ENCODE peak calls at places on chromosomes 2 and 18, in seven cellular contexts. W, L, P, E, D, M and R are unnamed samples.

GRCh38 chr2:26412091-26412673 is 10.5 kb downstream of the DRC1 start:
- DNase-seq in E (no peak), P (peak; percentile 42), M (no peak), D (no peak), L (no peak), W (no peak), R (no peak)

GRCh38 chr18:9087144-9087543 is 15.4 kb upstream of the NDUFV2 start:
- DNase-seq in L (no peak), D (no peak), P (no peak), M (no peak), E (no peak), W (no peak), R (no peak)

GRCh38 chr2:113760400-113760799 is 4.0 kb upstream of the SLC35F5 start:
- DNase-seq in P (no peak), D (peak; percentile 65), W (no peak), E (no peak), L (no peak), M (no peak), R (no peak)

GRCh38 chr2:10087360-10087759 is 7.1 kb upstream of the CYS1 start:
- DNase-seq in M (no peak), L (no peak), W (no peak), E (no peak), D (no peak), P (no peak), R (no peak)

GRCh38 chr2:227252831-227253230 is 72.2 kb upstream of the MFF start:
- DNase-seq in D (no peak), L (no peak), P (no peak), M (no peak), E (no peak), W (no peak), R (no peak)

GRCh38 chr2:131039535-131039907 is 53.7 kb downstream of the FAM168B start:
- DNase-seq in D (no peak), P (no peak), L (no peak), M (no peak), E (peak; percentile 41), W (no peak), R (no peak)

GRCh38 chr2:29042581-29043075 is 31.7 kb downstream of the PCARE start:
- DNase-seq in P (no peak), D (peak; percentile 40), L (peak; percentile 70), M (no peak), W (no peak), E (no peak), R (no peak)

GRCh38 chr18:64974378-64975125 is 776.3 kb upstream of the CDH7 start:
- DNase-seq in P (no peak), W (no peak), E (no peak), M (no peak), D (no peak), L (no peak), R (no peak)

GRCh38 chr18:57915241-57915640 is 112.1 kb upstream of the ATP8B1 start:
- DNase-seq in E (no peak), M (no peak), W (no peak), P (no peak), D (peak; percentile 14), L (no peak), R (no peak)

GRCh38 chr2:52810460-52810859 is 957.1 kb upstream of the CHAC2 start:
- DNase-seq in D (peak; percentile 37), L (no peak), W (peak; percentile 33), E (no peak), P (peak; percentile 5), M (no peak), R (no peak)

GRCh38 chr18:30358545-30358944 is 684.0 kb downstream of the DSC3 start:
- DNase-seq in P (no peak), W (no peak), E (no peak), L (no peak), D (peak; percentile 37), M (no peak), R (no peak)

GRCh38 chr18:79819951-79820351 is 22.2 kb downstream of the KCNG2 start:
- DNase-seq in P (no peak), D (no peak), M (peak; percentile 72), W (no peak), E (no peak), L (no peak), R (no peak)

GRCh38 chr2:60867848-60868247 is 13.5 kb upstream of the REL start:
- DNase-seq in M (no peak), P (no peak), L (no peak), W (no peak), D (no peak), E (no peak), R (no peak)

GRCh38 chr2:56757884-56758545 is 574.2 kb downstream of the CCDC85A start:
- DNase-seq in L (no peak), E (no peak), W (no peak), D (no peak), P (no peak), M (no peak), R (no peak)

GRCh38 chr2:99297990-99298389 is 3.0 kb downstream of the LYG1 start:
- DNase-seq in W (no peak), D (no peak), E (no peak), P (no peak), M (no peak), L (no peak), R (no peak)

GRCh38 chr2:9347411-9347853 is 75.9 kb downstream of the ITGB1BP1 start:
- DNase-seq in P (no peak), D (no peak), E (no peak), W (no peak), L (peak; percentile 28), M (no peak), R (no peak)

GRCh38 chr2:219832904-219833303 is 205.5 kb downstream of the SLC4A3 start:
- DNase-seq in E (no peak), M (no peak), W (no peak), L (no peak), P (no peak), D (no peak), R (no peak)

GRCh38 chr2:219831957-219832356 is 204.5 kb downstream of the SLC4A3 start:
- DNase-seq in L (no peak), D (no peak), M (no peak), E (no peak), P (no peak), W (no peak), R (no peak)

GRCh38 chr2:219835493-219835892 is 208.1 kb downstream of the SLC4A3 start:
- DNase-seq in L (no peak), W (no peak), P (no peak), M (no peak), D (no peak), E (no peak), R (no peak)

GRCh38 chr2:219836647-219837177 is 209.3 kb downstream of the SLC4A3 start:
- DNase-seq in E (no peak), M (no peak), P (peak; percentile 11), D (no peak), L (peak; percentile 28), W (no peak), R (peak; percentile 33)
- TF ChIP-seq CTCF in E (no peak), M (no peak), P (peak; percentile 55), D (peak; percentile 41), L (peak; percentile 12), W (peak; percentile 38), R (peak; percentile 41)

GRCh38 chr18:48166336-48166875 is 235.9 kb upstream of the SMAD2 start:
- DNase-seq in W (no peak), E (no peak), L (no peak), D (no peak), P (no peak), M (no peak), R (no peak)

GRCh38 chr18:48163184-48164095 is 233.0 kb upstream of the SMAD2 start:
- DNase-seq in M (no peak), L (no peak), W (no peak), P (no peak), D (no peak), E (no peak), R (no peak)

GRCh38 chr18:48165104-48165866 is 234.8 kb upstream of the SMAD2 start:
- DNase-seq in W (no peak), P (no peak), L (peak; percentile 57), M (no peak), D (no peak), E (no peak), R (no peak)

GRCh38 chr18:48164096-48164475 is 233.6 kb upstream of the SMAD2 start:
- DNase-seq in L (no peak), D (no peak), P (no peak), E (no peak), W (no peak), M (no peak), R (no peak)

GRCh38 chr18:48164701-48165100 is 234.2 kb upstream of the SMAD2 start:
- DNase-seq in W (no peak), M (no peak), D (no peak), E (no peak), L (no peak), P (no peak), R (no peak)
- H3K4me1 ChIP-seq in W (peaks cover 7% of the 10 kb centered on the region), M (peaks cover 5% of the 10 kb centered on the region), D (peaks cover 2% of the 10 kb centered on the region), E (peaks cover 42% of the 10 kb centered on the region), L (peaks cover 83% of the 10 kb centered on the region), P (peaks cover 8% of the 10 kb centered on the region), R (no peaks in the 10 kb centered on the region)

DNA sequence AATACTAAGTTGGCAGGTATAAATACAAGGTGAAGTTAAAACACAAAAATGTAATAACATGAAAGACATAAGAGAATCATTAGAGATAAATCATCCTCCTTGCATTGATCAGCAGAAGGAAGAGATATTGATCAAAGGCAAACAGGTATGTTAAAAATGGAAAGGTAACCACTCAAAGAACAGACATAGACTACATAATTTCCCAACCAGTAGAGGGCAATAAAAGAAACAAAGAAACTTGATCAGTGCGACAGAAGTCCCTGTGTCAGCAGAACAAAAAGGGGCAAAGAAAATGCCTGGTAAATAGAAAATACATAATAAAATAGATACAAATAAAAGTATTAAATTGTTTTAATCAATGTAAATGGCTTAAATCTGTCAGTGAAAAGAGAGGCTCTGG is 53.6 kb downstream of the FAM228A start:
- DNase-seq in P (peak; percentile 28), W (no peak), E (no peak), L (no peak), M (no peak), D (no peak), R (peak; percentile 17)
- TF ChIP-seq CTCF in P (peak; percentile 70), W (peak; percentile 53), E (peak; percentile 30), L (no peak), M (peak; percentile 29), D (peak; percentile 33), R (peak; percentile 46)

DNA sequence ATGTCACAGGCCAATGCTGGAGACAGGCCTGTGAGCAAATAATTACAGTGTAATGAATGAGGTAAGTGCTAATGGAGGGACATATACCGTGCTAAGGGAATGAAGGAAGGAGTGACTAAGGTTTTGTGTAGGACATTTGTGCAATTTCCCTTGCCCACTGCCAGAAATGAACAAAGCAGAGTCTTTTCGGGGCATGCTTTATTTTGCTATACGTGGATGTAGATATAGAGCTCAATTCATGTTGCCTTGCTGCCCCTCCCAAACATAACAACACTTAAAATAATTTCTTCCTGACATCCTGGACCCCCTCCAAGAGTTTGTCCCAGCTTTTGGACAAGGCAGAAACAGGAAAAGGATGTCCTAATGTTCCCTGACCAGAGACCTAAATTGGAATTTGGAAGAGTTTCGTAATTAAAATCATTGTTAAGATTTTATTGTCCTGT is 23.7 kb upstream of the CD28 start:
- DNase-seq in E (no peak), W (no peak), M (no peak), P (no peak), L (no peak), D (peak; percentile 77), R (no peak)
- H3K4me1 ChIP-seq in E (peaks cover 68% of the 10 kb centered on the region), W (no peaks in the 10 kb centered on the region), M (peaks cover 24% of the 10 kb centered on the region), P (peaks cover 16% of the 10 kb centered on the region), L (peaks cover 8% of the 10 kb centered on the region), D (peaks cover 36% of the 10 kb centered on the region), R (peaks cover 42% of the 10 kb centered on the region)

DNA sequence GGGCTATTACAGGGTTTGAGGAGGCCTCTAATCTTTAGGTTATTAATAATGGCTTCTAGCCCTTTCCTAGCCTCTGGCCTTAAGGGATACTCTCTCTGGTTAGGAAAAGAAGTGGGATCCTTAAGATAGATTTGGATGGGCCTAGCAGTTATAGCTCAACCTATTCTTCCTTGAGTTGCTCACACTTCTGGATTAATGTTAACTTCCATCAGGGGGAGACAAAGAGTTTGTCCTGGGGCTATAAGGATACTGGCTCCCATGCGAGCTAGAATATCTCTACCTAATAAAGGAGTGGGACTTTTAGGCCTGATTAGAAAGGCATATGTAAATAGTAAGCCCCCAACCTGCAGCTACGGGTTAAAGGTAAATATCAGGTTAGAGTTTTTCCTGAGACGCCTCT is 14.3 kb upstream of the PTH2R start:
- DNase-seq in L (no peak), W (no peak), D (no peak), M (no peak), P (no peak), E (no peak), R (no peak)
- TF ChIP-seq CTCF in L (no peak), W (peak; percentile 48), D (no peak), M (no peak), P (no peak), E (no peak), R (no peak)